ENCODE peak calls at places on chromosomes 4 and X, in eight cellular contexts. H is cardiac muscle cell, F is A549, V is GM23338, M is endodermal cell, X is prostate gland, S is GM23248, T is neural progenitor cell. I is an unnamed sample. For H3K4me1, the result is how much of the 10 kb centered on the place peaks cover.

GRCh38 chr4:143286733-143287570 is 49.7 kb upstream of the GAB1 start:
- DNase-seq in V (no peak), T (no peak), F (peak), S (peak), M (no peak), H (no peak), X (no peak), I (peak)

GRCh38 chr4:44422912-44423311 is 25.7 kb downstream of the KCTD8 start:
- DNase-seq in T (no peak), S (no peak), H (no peak), V (no peak), M (no peak), F (no peak), X (no peak), I (no peak)

GRCh38 chrX:21717802-21718201 is 40.1 kb downstream of the SMPX start:
- DNase-seq in T (no peak), V (no peak), X (no peak), H (no peak), M (no peak), S (no peak), F (no peak), I (no peak)

GRCh38 chrX:19517965-19518364 is 2.7 kb upstream of the MAP3K15 start:
- DNase-seq in H (no peak), M (no peak), X (no peak), S (no peak), F (no peak), V (no peak), T (no peak), I (no peak)

GRCh38 chrX:41085105-41085882 is at the start of gene USP9X:
- DNase-seq in F (peak), V (peak), M (peak), X (peak), H (peak), S (peak), T (peak), I (peak)

GRCh38 chr4:5460106-5460801 is 248.1 kb downstream of the EVC2 start:
- DNase-seq in X (no peak), V (peak), S (peak), F (peak), T (peak), H (peak), M (peak), I (peak)

GRCh38 chr4:67713531-67714247 is 12.7 kb upstream of the UBA6 start:
- DNase-seq in X (peak), S (peak), F (peak), H (no peak), V (no peak), M (no peak), T (no peak), I (peak)

GRCh38 chr4:122224348-122224747 is 72.2 kb downstream of the BLTP1 start:
- DNase-seq in V (peak), X (no peak), F (peak), T (peak), S (peak), H (peak), M (peak), I (peak)

GRCh38 chr4:48974979-48975640 is 11.0 kb upstream of the CWH43 start:
- DNase-seq in H (no peak), T (no peak), S (no peak), F (no peak), M (no peak), V (no peak), X (no peak), I (no peak)

GRCh38 chrX:70301716-70302115 is 11.8 kb downstream of the KIF4A start:
- DNase-seq in V (no peak), M (no peak), F (no peak), S (peak), H (no peak), T (no peak), X (no peak), I (no peak)

GRCh38 chr4:83268491-83268890 is 16.1 kb downstream of the COQ2 start:
- DNase-seq in H (no peak), V (no peak), F (no peak), T (no peak), M (no peak), S (no peak), X (no peak), I (no peak)

GRCh38 chrX:47179221-47179927 is 14.3 kb upstream of the UBA1 start:
- DNase-seq in H (no peak), S (peak), V (no peak), X (no peak), M (peak), F (no peak), T (no peak), I (peak)

GRCh38 chr4:137583650-137584049 is 51.4 kb upstream of the PCDH18 start:
- DNase-seq in X (no peak), S (no peak), M (no peak), F (no peak), V (no peak), H (no peak), T (no peak), I (no peak)

GRCh38 chr4:105979506-105979905 is 84.2 kb downstream of the NPNT start:
- DNase-seq in T (no peak), S (peak), M (no peak), H (no peak), X (no peak), V (no peak), F (no peak), I (peak)

GRCh38 chrX:154727418-154728323 is 23.2 kb downstream of the GAB3 start:
- DNase-seq in S (peak), V (no peak), H (no peak), M (no peak), F (no peak), T (no peak), X (no peak), I (peak)

GRCh38 chr4:189377576-189377975 is 563.1 kb upstream of the FRG1 start:
- DNase-seq in S (no peak), T (no peak), F (no peak), H (no peak), X (no peak), M (no peak), V (no peak), I (no peak)

GRCh38 chrX:80216086-80216485 is 201.5 kb downstream of the TBX22 start:
- DNase-seq in F (peak), V (no peak), S (peak), M (no peak), X (no peak), T (no peak), H (no peak), I (peak)

GRCh38 chr4:153152453-153153338 is 51.5 kb upstream of the TRIM2 start:
- DNase-seq in T (peak), H (peak), S (peak), X (peak), M (peak), V (peak), F (no peak), I (no peak)

GRCh38 chr4:65825121-65825520 is 154.8 kb upstream of the EPHA5 start:
- DNase-seq in H (no peak), S (no peak), M (no peak), V (no peak), F (peak), T (no peak), X (no peak), I (peak)

GRCh38 chr4:168993724-168994510 is 16.1 kb downstream of the CBR4 start:
- DNase-seq in X (no peak), S (peak), M (no peak), V (no peak), F (no peak), H (no peak), T (no peak), I (no peak)

GRCh38 chr4:90825849-90826248 is 698.7 kb downstream of the CCSER1 start:
- DNase-seq in H (no peak), X (no peak), S (no peak), T (no peak), M (no peak), F (no peak), V (no peak), I (no peak)

GRCh38 chr4:5812506-5813229 is 80.2 kb downstream of the CRMP1 start:
- DNase-seq in T (peak), S (peak), F (peak), H (peak), M (peak), X (peak), V (peak), I (peak)

GRCh38 chr4:109978704-109979103 is 66.0 kb downstream of the EGF start:
- DNase-seq in M (no peak), F (no peak), S (no peak), X (no peak), H (no peak), T (peak), V (peak), I (no peak)

GRCh38 chr4:140893939-140894338 is 137.8 kb upstream of the TBC1D9 start:
- DNase-seq in H (no peak), X (no peak), V (no peak), F (no peak), M (no peak), T (no peak), S (peak), I (no peak)

GRCh38 chr4:158193171-158193749 is 17.0 kb upstream of the TMEM144 start:
- DNase-seq in H (peak), V (peak), S (peak), X (no peak), T (peak), M (no peak), F (peak), I (peak)

GRCh38 chrX:1427756-1428155 is 25.0 kb downstream of the ASMTL start:
- DNase-seq in M (no peak), X (no peak), V (no peak), H (no peak), F (no peak), S (no peak), T (no peak), I (no peak)

GRCh38 chr4:168585168-168586091 is 88.6 kb downstream of the PALLD start:
- DNase-seq in M (peak), F (peak), S (peak), X (peak), H (peak), V (peak), T (peak), I (peak)

GRCh38 chr4:115781528-115782146 is 668.2 kb upstream of the NDST4 start:
- DNase-seq in T (no peak), M (no peak), V (no peak), X (no peak), S (no peak), H (no peak), F (no peak), I (no peak)

GRCh38 chr4:122639181-122639580 is 18.3 kb upstream of the IL21 start:
- DNase-seq in T (no peak), S (no peak), F (no peak), V (no peak), X (no peak), H (no peak), M (no peak), I (peak)

GRCh38 chr4:152283806-152284470 is 252.0 kb downstream of the FBXW7 start:
- DNase-seq in X (no peak), V (peak), F (no peak), M (no peak), T (no peak), S (peak), H (no peak), I (peak)

GRCh38 chrX:54248309-54248708 is 65.3 kb upstream of the FAM120C start:
- DNase-seq in V (peak), M (no peak), T (no peak), H (peak), X (no peak), S (peak), F (peak), I (peak)

GRCh38 chrX:74924449-74925209 is 623 bp downstream of the NEXMIF start:
- DNase-seq in H (peak), M (peak), V (peak), S (peak), T (peak), X (peak), F (peak), I (no peak)

GRCh38 chr4:150130953-150131352 is 52.7 kb downstream of the DCLK2 start:
- DNase-seq in H (no peak), V (no peak), S (peak), T (no peak), F (no peak), M (no peak), X (no peak), I (peak)

GRCh38 chr4:76990288-76991080 is 40.9 kb downstream of the SEPTIN11 start:
- DNase-seq in H (no peak), V (no peak), X (no peak), F (no peak), T (no peak), S (peak), M (no peak), I (no peak)
- H3K4me1 ChIP-seq in H (under half), V (under half), X (under half), F (under half), T (under half), S (half or more), M (under half), I (under half)

DNA sequence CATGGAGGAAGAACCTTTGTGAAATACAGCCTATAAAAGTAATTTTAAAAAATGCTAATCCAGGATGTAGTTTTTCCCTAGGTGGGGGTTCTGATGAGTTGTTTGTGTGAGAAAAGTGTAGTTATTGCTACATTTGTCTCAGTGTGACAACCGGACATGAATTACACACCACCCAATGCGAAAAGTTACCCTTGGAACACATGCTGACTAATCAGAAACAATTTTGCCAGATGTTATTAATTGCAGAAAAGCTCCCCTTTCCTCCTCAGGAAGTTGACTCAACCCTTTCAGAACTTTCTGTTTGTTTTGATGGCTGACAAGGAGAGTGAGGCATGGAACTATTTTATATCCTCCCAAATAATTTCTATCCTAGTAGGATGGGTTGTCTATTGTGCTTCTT is 38.1 kb upstream of the EDA2R start:
- DNase-seq in H (no peak), X (no peak), S (peak), F (no peak), M (no peak), T (no peak), V (no peak), I (no peak)
- H3K4me1 ChIP-seq in H (under half), X (under half), S (under half), F (under half), M (under half), T (under half), V (under half), I (under half)

GRCh38 chr4:26326791-26327190 is 6.0 kb downstream of the RBPJ start:
- DNase-seq in X (no peak), H (no peak), V (no peak), M (no peak), T (no peak), F (no peak), S (peak), I (peak)
- H3K4me1 ChIP-seq in X (under half), H (under half), V (half or more), M (under half), T (under half), F (under half), S (half or more), I (under half)

GRCh38 chr4:54017308-54017707 is 47.1 kb downstream of the CHIC2 start:
- DNase-seq in F (no peak), T (peak), X (no peak), M (no peak), V (no peak), H (no peak), S (no peak), I (no peak)
- H3K4me1 ChIP-seq in F (under half), T (under half), X (under half), M (under half), V (half or more), H (under half), S (under half), I (under half)

DNA sequence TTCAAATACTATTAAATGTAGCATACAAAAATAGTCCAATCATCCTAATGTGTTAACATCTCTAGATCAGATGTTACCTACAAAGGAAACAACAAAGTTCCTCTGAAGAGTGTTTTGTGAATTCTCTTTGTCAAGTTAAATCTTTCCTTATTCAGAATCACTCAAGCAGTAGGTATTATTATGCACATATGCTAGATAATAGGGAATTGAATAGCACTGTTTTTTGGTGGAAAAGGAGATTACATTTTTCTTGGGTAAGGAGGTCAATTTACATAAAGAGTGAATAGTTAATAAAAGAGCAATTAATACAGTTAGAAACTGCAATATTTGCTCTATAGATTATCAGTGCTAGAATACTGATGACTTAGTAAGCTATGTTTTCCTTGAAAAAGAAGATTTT is 130.7 kb downstream of the BTC start:
- DNase-seq in V (peak), T (no peak), F (no peak), H (no peak), X (no peak), S (no peak), M (no peak), I (no peak)
- H3K4me1 ChIP-seq in V (under half), T (under half), F (half or more), H (under half), X (under half), S (under half), M (under half), I (half or more)

DNA sequence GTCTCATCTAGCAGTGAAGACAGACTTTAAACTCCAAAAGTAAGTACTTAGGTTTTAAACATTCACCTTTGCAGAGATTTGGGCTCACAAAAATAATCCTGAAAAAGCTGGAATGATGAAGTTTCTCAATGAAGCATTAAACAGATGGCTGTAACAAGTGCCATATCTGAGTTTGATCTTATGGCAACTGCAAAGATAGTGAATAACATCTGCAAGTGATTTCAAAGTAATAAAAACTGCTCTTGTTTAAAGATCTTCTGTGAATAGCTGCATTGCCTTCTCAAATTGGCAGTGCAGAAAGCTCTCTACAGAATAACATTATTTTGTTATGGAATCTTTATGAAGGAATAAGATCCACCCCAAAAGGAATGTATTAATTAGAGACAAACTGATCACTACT is 271.1 kb upstream of the SMIM31 start:
- DNase-seq in S (no peak), T (no peak), F (no peak), M (no peak), H (no peak), X (no peak), V (no peak), I (no peak)
- H3K4me1 ChIP-seq in S (under half), T (under half), F (under half), M (under half), H (under half), X (under half), V (under half), I (under half)

DNA sequence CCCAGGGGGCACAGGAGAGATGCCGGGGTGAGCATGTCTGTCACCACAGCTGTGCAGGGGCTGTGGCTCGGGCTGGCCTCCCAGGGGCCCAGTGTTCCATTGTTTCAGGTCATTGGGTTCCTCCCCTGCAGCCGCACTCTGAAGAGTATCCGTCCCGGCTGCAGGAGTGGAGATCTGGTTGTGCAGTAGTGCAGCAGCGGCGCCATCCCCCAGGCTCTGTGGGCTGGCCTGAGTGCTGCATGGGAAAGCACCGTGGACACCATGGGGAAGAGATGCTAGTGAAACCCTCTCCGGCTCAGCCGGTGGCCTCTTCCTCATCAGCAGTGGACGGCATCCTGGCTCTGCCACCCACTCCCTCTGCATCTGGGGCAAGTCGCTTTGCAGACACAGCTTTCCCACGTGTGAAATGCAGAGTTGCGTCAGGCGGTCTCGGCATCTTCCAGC is 29.2 kb downstream of the TBC1D14 start:
- DNase-seq in V (no peak), X (no peak), M (no peak), S (no peak), F (no peak), H (no peak), T (no peak), I (no peak)
- H3K4me1 ChIP-seq in V (under half), X (under half), M (under half), S (under half), F (under half), H (under half), T (under half), I (under half)

GRCh38 chr4:156954598-156954997 is 17.0 kb downstream of the PDGFC start:
- DNase-seq in H (no peak), X (no peak), S (no peak), T (no peak), F (no peak), M (no peak), V (no peak), I (no peak)
- H3K4me1 ChIP-seq in H (under half), X (under half), S (half or more), T (under half), F (under half), M (under half), V (under half), I (half or more)